ENCODE peak calls at places on chromosome 14, in five cellular contexts. R, Z, C, A and T are unnamed samples.
A peak's percentile ranks its signal among the peaks of the same experiment; 100 is the strongest.

GRCh38 chr14:74713395-74713735 is 421 bp downstream of the FCF1 start:
- DNase-seq in R (no peak), A (no peak), Z (no peak), C (no peak), T (no peak)

GRCh38 chr14:104096751-104097700 is 11.5 kb downstream of the ASPG start:
- DNase-seq in C (no peak), R (no peak), A (no peak), Z (no peak), T (no peak)

GRCh38 chr14:32507029-32507984 is 178.2 kb downstream of the AKAP6 start:
- DNase-seq in A (no peak), Z (peak; percentile 33), R (no peak), C (no peak), T (no peak)

GRCh38 chr14:67186369-67186768 is 2.9 kb upstream of the GARIN2 start:
- DNase-seq in C (no peak), Z (no peak), R (no peak), A (no peak), T (no peak)

GRCh38 chr14:73943083-73943482 is 6.8 kb downstream of the FAM161B start:
- DNase-seq in A (no peak), C (no peak), R (no peak), Z (no peak), T (no peak)

GRCh38 chr14:56796259-56796658 is 14.0 kb downstream of the OTX2 start:
- DNase-seq in C (no peak), A (no peak), Z (no peak), R (no peak), T (no peak)

GRCh38 chr14:64879635-64880381 is at the start of gene SPTB:
- DNase-seq in R (peak; percentile 73), C (peak; percentile 91), Z (no peak), A (peak; percentile 80), T (no peak)

GRCh38 chr14:61184117-61184516 is 97.0 kb downstream of the TMEM30B start:
- DNase-seq in Z (no peak), A (no peak), C (no peak), R (no peak), T (no peak)

GRCh38 chr14:75578099-75578785 is at the start of gene FLVCR2:
- DNase-seq in A (peak; percentile 83), Z (no peak), R (peak; percentile 75), C (peak; percentile 45), T (no peak)

GRCh38 chr14:60488175-60488574 is 2.3 kb upstream of the C14orf39 start:
- DNase-seq in Z (no peak), A (peak; percentile 35), C (no peak), R (no peak), T (no peak)

GRCh38 chr14:41718477-41719166 is 111.9 kb downstream of the LRFN5 start:
- DNase-seq in C (no peak), A (no peak), R (no peak), Z (no peak), T (no peak)

GRCh38 chr14:73795974-73796373 is 55.7 kb upstream of the PTGR2 start:
- DNase-seq in C (no peak), A (no peak), Z (peak; percentile 77), R (no peak), T (no peak)

GRCh38 chr14:46496409-46496808 is 155.2 kb downstream of the RPL10L start:
- DNase-seq in C (no peak), Z (no peak), R (no peak), A (no peak), T (no peak)

GRCh38 chr14:64701660-64702059 is 2.6 kb upstream of the PLEKHG3 start:
- DNase-seq in R (no peak), C (no peak), A (no peak), Z (no peak), T (no peak)

GRCh38 chr14:24241829-24242443 is 487 bp downstream of the TINF2 start:
- DNase-seq in Z (peak; percentile 86), C (peak; percentile 95), R (peak; percentile 94), A (peak; percentile 96), T (no peak)

GRCh38 chr14:58280954-58281787 is 17.2 kb upstream of the ARID4A start:
- DNase-seq in C (peak; percentile 69), R (no peak), Z (no peak), A (peak; percentile 33), T (peak; percentile 27)

GRCh38 chr14:102209224-102209966 is 69.7 kb downstream of the WDR20 start:
- DNase-seq in Z (no peak), R (peak; percentile 53), C (no peak), A (peak; percentile 67), T (no peak)

GRCh38 chr14:22390824-22391461 is 198.1 kb downstream of the DAD1 start:
- DNase-seq in C (no peak), A (no peak), R (no peak), Z (no peak), T (peak; percentile 63)

GRCh38 chr14:89319687-89320086 is 97.3 kb downstream of the FOXN3 start:
- DNase-seq in R (no peak), Z (no peak), A (no peak), C (no peak), T (no peak)

GRCh38 chr14:103031566-103031911 is 25.8 kb downstream of the CDC42BPB start:
- DNase-seq in A (peak; percentile 81), C (no peak), Z (no peak), R (no peak), T (no peak)

GRCh38 chr14:73771848-73772705 is 57.9 kb upstream of the PNMA1 start:
- DNase-seq in R (peak; percentile 71), A (peak; percentile 79), Z (no peak), C (peak; percentile 91), T (peak; percentile 85)

GRCh38 chr14:91154851-91155625 is 41.2 kb downstream of the DGLUCY start:
- DNase-seq in A (peak; percentile 40), C (peak; percentile 40), R (no peak), Z (peak; percentile 29), T (no peak)

GRCh38 chr14:72683787-72684186 is 210.1 kb downstream of the DPF3 start:
- DNase-seq in C (no peak), Z (no peak), R (no peak), A (no peak), T (no peak)

GRCh38 chr14:88411039-88411438 is 25.6 kb downstream of the SPATA7 start:
- DNase-seq in R (peak; percentile 42), A (no peak), Z (no peak), C (peak; percentile 2), T (no peak)

GRCh38 chr14:90383731-90384542 is 12.9 kb upstream of the CALM1 start:
- DNase-seq in A (peak; percentile 60), Z (no peak), C (peak; percentile 46), R (peak; percentile 69), T (no peak)

GRCh38 chr14:23381871-23382270 is 5.0 kb downstream of the CMTM5 start:
- DNase-seq in Z (no peak), R (no peak), A (no peak), C (no peak), T (no peak)

GRCh38 chr14:101129750-101130149 is 226.2 kb upstream of the RTL1 start:
- DNase-seq in R (no peak), C (no peak), A (peak; percentile 4), Z (no peak), T (no peak)

GRCh38 chr14:43476822-43477221 is 1030.3 kb downstream of the FSCB start:
- DNase-seq in R (no peak), A (no peak), C (no peak), Z (no peak), T (no peak)

GRCh38 chr14:89669209-89669608 is 252.2 kb upstream of the FOXN3 start:
- DNase-seq in R (no peak), C (no peak), Z (no peak), A (no peak), T (no peak)

GRCh38 chr14:83913466-83913865 is 1616.5 kb upstream of the FLRT2 start:
- DNase-seq in Z (no peak), R (no peak), C (no peak), A (no peak), T (no peak)

GRCh38 chr14:66944872-66945271 is 244.4 kb upstream of the GARIN2 start:
- DNase-seq in A (no peak), R (no peak), Z (peak; percentile 15), C (no peak), T (no peak)

GRCh38 chr14:94938016-94938415 is 168.1 kb upstream of the GSC start:
- DNase-seq in A (no peak), R (no peak), C (no peak), Z (no peak), T (no peak)

GRCh38 chr14:94936901-94937321 is 167.0 kb upstream of the GSC start:
- DNase-seq in R (no peak), C (no peak), A (peak; percentile 78), Z (no peak), T (no peak)

GRCh38 chr14:94935901-94936300 is 166.0 kb upstream of the GSC start:
- DNase-seq in R (no peak), C (no peak), Z (no peak), A (peak; percentile 44), T (no peak)

GRCh38 chr14:94933411-94933964 is 163.6 kb upstream of the GSC start:
- DNase-seq in Z (no peak), C (no peak), R (no peak), A (no peak), T (no peak)

GRCh38 chr14:94936411-94936892 is 166.5 kb upstream of the GSC start:
- DNase-seq in Z (no peak), C (no peak), A (peak; percentile 85), R (no peak), T (no peak)
- TF ChIP-seq JUND in Z (no peak), C (no peak), A (no peak), R (no peak), T (no peak)

DNA sequence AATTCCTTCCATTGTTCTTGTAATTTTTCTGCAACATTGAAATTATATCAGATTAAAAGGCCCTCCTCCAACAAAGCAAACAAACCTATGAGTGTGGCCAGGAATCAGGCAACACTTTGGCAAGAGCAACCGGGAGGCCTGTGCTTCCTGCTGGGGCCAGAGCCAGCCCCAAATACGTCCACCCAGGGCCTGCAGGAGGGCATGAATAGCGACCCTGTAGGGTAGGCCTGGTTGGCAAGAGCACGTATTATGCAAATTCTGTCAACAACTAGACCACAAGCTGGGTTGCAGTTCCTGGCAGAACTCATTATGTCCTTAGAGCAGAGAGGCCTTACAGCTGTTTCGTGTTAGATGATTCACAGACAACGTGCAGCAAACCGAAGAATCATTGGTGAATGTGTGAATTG is 26.9 kb upstream of the LGALS3 start:
- DNase-seq in A (peak; percentile 69), Z (no peak), C (no peak), R (no peak), T (peak; percentile 99)
- TF ChIP-seq JUND in A (peak; percentile 54), Z (no peak), C (no peak), R (no peak), T (no peak)

DNA sequence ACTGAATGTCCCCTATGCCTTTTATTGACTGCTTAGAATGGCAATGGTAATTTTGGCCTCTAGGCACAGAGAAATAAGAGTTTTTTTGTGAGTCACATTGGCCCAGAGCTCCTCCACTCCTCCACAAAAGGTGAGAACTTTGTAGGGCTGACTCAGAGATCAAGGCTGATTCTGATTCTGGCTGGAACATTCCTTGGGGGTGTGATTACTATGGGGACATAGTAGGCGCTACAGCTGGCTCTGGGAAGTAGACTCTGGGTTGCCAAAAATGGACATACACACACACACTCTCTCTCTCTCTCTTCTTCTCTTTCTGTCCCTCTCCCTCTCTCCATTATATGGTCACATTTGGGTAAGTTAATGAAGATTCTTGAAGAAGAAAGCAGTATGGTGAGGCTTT is 174.6 kb upstream of the DDHD1 start:
- DNase-seq in Z (no peak), R (no peak), C (no peak), A (no peak), T (no peak)
- TF ChIP-seq JUND in Z (no peak), R (no peak), C (no peak), A (no peak), T (no peak)

GRCh38 chr14:99118046-99118721 is 153.8 kb downstream of the BCL11B start:
- DNase-seq in A (peak; percentile 1), R (peak; percentile 49), Z (no peak), C (no peak), T (no peak)
- TF ChIP-seq JUND in A (no peak), R (no peak), Z (no peak), C (no peak), T (no peak)

GRCh38 chr14:49294736-49295135 is 291.4 kb downstream of the RPS29 start:
- DNase-seq in R (no peak), C (no peak), Z (no peak), A (no peak), T (no peak)
- TF ChIP-seq JUND in R (no peak), C (no peak), Z (no peak), A (no peak), T (no peak)